ENCODE peak calls at places on chromosomes 7 and 10, in ten cellular contexts. P, M, I, N, A, Y, X, R, D and L are unnamed samples.

GRCh38 chr10:24826022-24826421 is 102.3 kb upstream of the ARHGAP21 start:
- DNase-seq in A (no peak), Y (no peak), D (no peak), R (no peak), X (peak), M (peak), I (no peak), N (peak), P (no peak), L (no peak)

GRCh38 chr10:30374353-30374752 is 25.3 kb upstream of the MTPAP start:
- DNase-seq in Y (no peak), R (no peak), P (no peak), A (peak), I (no peak), X (no peak), D (no peak), N (no peak), M (no peak), L (no peak)

GRCh38 chr10:22620929-22621328 is 93.4 kb downstream of the PIP4K2A start:
- DNase-seq in M (no peak), I (no peak), N (no peak), X (no peak), Y (no peak), R (no peak), P (no peak), D (no peak), A (no peak), L (no peak)

GRCh38 chr10:129344506-129344905 is 122.5 kb upstream of the MGMT start:
- DNase-seq in P (no peak), R (no peak), A (no peak), I (no peak), D (no peak), X (no peak), Y (no peak), N (no peak), M (no peak), L (no peak)

GRCh38 chr10:108250954-108251620 is 1086.6 kb upstream of the SORCS1 start:
- DNase-seq in R (no peak), I (no peak), N (peak), D (no peak), M (no peak), X (no peak), Y (no peak), A (no peak), P (no peak), L (no peak)

GRCh38 chr10:92573798-92574544 is at the start of gene IDE:
- DNase-seq in N (peak), M (peak), P (peak), Y (peak), R (peak), D (peak), A (peak), I (peak), X (no peak), L (no peak)

GRCh38 chr7:7175075-7175695 is 7.2 kb upstream of the C1GALT1 start:
- DNase-seq in P (no peak), X (no peak), Y (no peak), A (no peak), N (no peak), I (no peak), R (no peak), D (no peak), M (no peak), L (no peak)

GRCh38 chr7:157013101-157013500 is 2.6 kb upstream of the MNX1 start:
- DNase-seq in Y (no peak), X (no peak), N (no peak), D (no peak), P (no peak), A (no peak), M (no peak), I (no peak), R (no peak), L (no peak)

GRCh38 chr10:100882681-100883321 is 30.0 kb upstream of the SLF2 start:
- DNase-seq in P (no peak), Y (peak), N (no peak), I (no peak), D (no peak), M (peak), X (no peak), A (no peak), R (no peak), L (peak)

GRCh38 chr10:412109-412508 is 276.9 kb downstream of the ZMYND11 start:
- DNase-seq in D (no peak), R (no peak), M (no peak), N (no peak), A (no peak), P (no peak), X (no peak), Y (no peak), I (no peak), L (no peak)

GRCh38 chr10:93760490-93760889 is 2.8 kb downstream of the LGI1 start:
- DNase-seq in X (no peak), Y (no peak), D (no peak), R (no peak), P (no peak), I (no peak), A (no peak), N (no peak), M (no peak), L (no peak)

GRCh38 chr10:126203746-126204145 is 184.5 kb downstream of the ADAM12 start:
- DNase-seq in Y (no peak), D (no peak), X (no peak), I (no peak), R (no peak), A (no peak), P (peak), M (no peak), N (no peak), L (no peak)

GRCh38 chr10:94062611-94063010 is 68.9 kb downstream of the PLCE1 start:
- DNase-seq in M (no peak), P (no peak), R (no peak), A (no peak), Y (no peak), I (no peak), X (no peak), N (no peak), D (no peak), L (no peak)

GRCh38 chr10:14779053-14779649 is 4.5 kb upstream of the FAM107B start:
- DNase-seq in R (no peak), D (no peak), P (no peak), Y (no peak), X (no peak), A (no peak), M (peak), I (no peak), N (no peak), L (no peak)

GRCh38 chr10:97319671-97320479 is 804 bp downstream of the FRAT1 start:
- DNase-seq in D (peak), I (peak), A (peak), X (no peak), R (peak), P (no peak), N (no peak), Y (no peak), M (no peak), L (no peak)

GRCh38 chr7:149266451-149266850 is 4.5 kb downstream of the ZNF783 start:
- DNase-seq in R (no peak), M (no peak), P (no peak), Y (no peak), I (no peak), X (no peak), D (no peak), N (no peak), A (peak), L (no peak)

GRCh38 chr10:1394155-1394912 is 338.1 kb downstream of the WDR37 start:
- DNase-seq in P (no peak), M (no peak), D (no peak), I (no peak), N (no peak), X (no peak), R (no peak), Y (no peak), A (no peak), L (no peak)

GRCh38 chr7:109844362-109844761 is 1246.6 kb upstream of the LRRN3 start:
- DNase-seq in A (no peak), N (no peak), M (no peak), D (no peak), Y (no peak), R (no peak), P (no peak), I (no peak), X (no peak), L (peak)

GRCh38 chr10:7789390-7789789 is 1.4 kb downstream of the ATP5F1C start:
- DNase-seq in N (no peak), D (no peak), R (no peak), Y (no peak), X (no peak), M (no peak), A (no peak), I (no peak), P (no peak), L (no peak)

GRCh38 chr7:111076205-111076604 is 14.7 kb upstream of the LRRN3 start:
- DNase-seq in P (no peak), X (no peak), I (no peak), R (no peak), M (no peak), N (no peak), Y (no peak), D (no peak), A (no peak), L (no peak)

GRCh38 chr10:72295330-72295910 is 21.7 kb downstream of the DDIT4 start:
- DNase-seq in A (no peak), N (no peak), P (no peak), R (no peak), Y (no peak), X (no peak), D (no peak), I (no peak), M (no peak), L (no peak)

GRCh38 chr7:27174077-27175004 is at the start of gene HOXA10:
- DNase-seq in R (no peak), P (peak), M (no peak), D (no peak), I (no peak), A (peak), X (no peak), N (no peak), Y (peak), L (no peak)

GRCh38 chr10:60480865-60481563 is 91.3 kb upstream of the ANK3 start:
- DNase-seq in I (no peak), X (peak), P (no peak), A (no peak), M (peak), D (no peak), R (peak), Y (no peak), N (peak), L (peak)

GRCh38 chr7:115679976-115680375 is 350.6 kb downstream of the TFEC start:
- DNase-seq in M (no peak), P (no peak), R (no peak), N (no peak), D (no peak), Y (no peak), I (no peak), X (no peak), A (no peak), L (no peak)

GRCh38 chr7:85019778-85020177 is 167.1 kb downstream of the SEMA3D start:
- DNase-seq in P (no peak), X (no peak), N (no peak), Y (no peak), A (no peak), R (no peak), M (no peak), D (no peak), I (no peak), L (no peak)

GRCh38 chr10:79345241-79346011 is 1.8 kb upstream of the PPIF start:
- DNase-seq in D (no peak), P (no peak), M (no peak), Y (no peak), X (no peak), N (no peak), A (no peak), I (no peak), R (no peak), L (no peak)

GRCh38 chr10:79346012-79346340 is 1.3 kb upstream of the PPIF start:
- DNase-seq in X (no peak), A (no peak), I (no peak), D (no peak), R (no peak), P (no peak), Y (no peak), N (no peak), M (no peak), L (no peak)

GRCh38 chr10:79347226-79347893 is at the start of gene PPIF:
- DNase-seq in M (peak), Y (peak), X (peak), P (peak), A (peak), R (peak), N (no peak), D (peak), I (peak), L (peak)

GRCh38 chr10:79347894-79348639 is 798 bp downstream of the PPIF start:
- DNase-seq in D (peak), I (peak), R (peak), M (peak), Y (peak), N (no peak), P (peak), A (peak), X (no peak), L (no peak)

GRCh38 chr10:79346388-79347225 is 662 bp upstream of the PPIF start:
- DNase-seq in Y (no peak), R (no peak), P (no peak), X (no peak), A (peak), M (no peak), I (no peak), D (no peak), N (no peak), L (no peak)
- H3K4me3 ChIP-seq in Y (peak), R (no peak), P (no peak), X (peak), A (no peak), M (no peak), I (peak), D (peak), N (no peak), L (peak)

DNA sequence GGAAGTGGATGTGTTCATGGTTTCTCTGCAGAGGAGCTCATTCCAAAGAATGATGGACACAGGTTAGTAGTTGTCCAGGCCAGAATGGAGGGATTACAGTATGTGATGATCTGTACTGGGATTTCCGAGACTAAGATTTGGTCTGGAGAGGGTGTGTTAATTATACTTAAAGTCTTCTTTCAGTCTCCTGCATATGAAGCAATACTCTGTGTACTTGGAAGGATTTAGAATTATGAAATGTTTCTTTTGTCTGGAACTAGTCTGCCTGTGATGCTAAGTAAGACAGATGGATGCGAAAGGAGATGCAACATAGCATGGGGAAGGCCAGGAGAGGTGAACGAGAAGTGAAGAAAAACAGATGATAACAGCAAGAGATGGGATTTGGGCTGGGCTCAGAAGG is 305.1 kb upstream of the LYZL1 start:
- DNase-seq in P (no peak), X (no peak), A (no peak), Y (no peak), I (no peak), D (no peak), N (no peak), R (no peak), M (no peak), L (peak)
- H3K4me3 ChIP-seq in P (no peak), X (no peak), A (no peak), Y (no peak), I (no peak), D (no peak), N (no peak), R (no peak), M (no peak), L (no peak)

GRCh38 chr10:43866712-43867111 is 218.0 kb upstream of the ZNF32 start:
- DNase-seq in I (no peak), D (no peak), N (no peak), A (no peak), Y (no peak), M (no peak), R (no peak), P (no peak), X (no peak), L (no peak)
- H3K4me3 ChIP-seq in I (no peak), D (no peak), N (no peak), A (no peak), Y (no peak), M (no peak), R (no peak), P (no peak), X (no peak), L (no peak)

DNA sequence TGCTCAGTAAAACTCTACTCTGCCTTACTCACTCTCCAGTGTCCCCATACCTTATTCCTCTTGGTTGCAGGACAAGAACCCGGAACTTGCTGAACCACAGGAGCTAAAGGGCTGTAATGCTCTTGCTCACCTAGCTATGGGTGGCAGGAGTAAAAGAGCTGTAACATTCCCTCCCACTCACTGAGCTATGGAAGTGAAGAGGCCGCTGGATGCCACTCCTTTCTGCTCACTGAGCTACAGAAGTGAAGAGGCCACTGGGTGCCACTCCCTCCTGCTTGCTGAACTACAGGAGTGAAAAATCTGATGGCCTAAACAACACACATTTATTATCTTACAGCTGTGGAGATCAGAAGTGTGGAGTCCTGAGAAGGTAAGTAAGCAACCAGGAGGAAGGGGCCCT is 17.5 kb downstream of the MRPS24 start:
- DNase-seq in A (no peak), P (no peak), D (no peak), M (no peak), X (no peak), I (no peak), R (no peak), N (no peak), Y (no peak), L (no peak)
- H3K4me3 ChIP-seq in A (no peak), P (no peak), D (no peak), M (no peak), X (no peak), I (no peak), R (no peak), N (no peak), Y (no peak), L (no peak)

GRCh38 chr7:136293272-136293671 is 316.1 kb upstream of the MTPN start:
- DNase-seq in M (no peak), P (no peak), I (no peak), N (no peak), X (no peak), A (no peak), R (no peak), D (no peak), Y (no peak), L (no peak)
- H3K4me3 ChIP-seq in M (no peak), P (no peak), I (no peak), N (no peak), X (no peak), A (no peak), R (no peak), D (no peak), Y (no peak), L (no peak)

DNA sequence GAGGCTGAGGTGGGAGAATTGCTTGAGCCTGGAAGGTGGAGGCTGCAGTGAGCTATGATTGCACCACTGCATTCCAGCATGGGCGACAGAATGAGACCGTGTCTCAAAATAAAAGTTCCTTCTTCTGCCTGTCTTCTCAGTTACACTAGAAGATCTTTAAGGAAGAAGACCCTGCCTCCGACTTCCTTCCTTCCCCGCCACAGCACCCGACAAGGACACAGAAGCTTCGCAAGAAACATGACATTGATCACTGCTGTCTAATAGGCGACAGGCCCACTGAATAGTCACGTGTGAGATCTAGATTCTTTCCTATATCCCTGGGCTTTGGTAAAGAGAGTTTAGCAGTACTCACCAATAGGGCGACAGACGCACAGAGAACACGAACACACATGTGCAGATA is 118.2 kb downstream of the PRPF18 start:
- DNase-seq in R (no peak), D (no peak), M (no peak), Y (no peak), N (no peak), P (no peak), A (no peak), I (no peak), X (no peak), L (no peak)
- H3K4me3 ChIP-seq in R (peak), D (no peak), M (peak), Y (peak), N (peak), P (no peak), A (no peak), I (no peak), X (peak), L (no peak)

GRCh38 chr10:80538481-80539185 is 931 bp downstream of the SH2D4B start:
- DNase-seq in Y (no peak), D (no peak), R (peak), N (no peak), M (no peak), X (no peak), P (no peak), A (peak), I (no peak), L (no peak)

GRCh38 chr10:80537705-80538480 is at the start of gene SH2D4B:
- DNase-seq in N (no peak), D (no peak), I (no peak), M (no peak), R (no peak), A (peak), P (no peak), Y (no peak), X (no peak), L (no peak)

GRCh38 chr10:80536361-80536835 is 1.3 kb upstream of the SH2D4B start:
- DNase-seq in I (no peak), X (no peak), N (no peak), Y (peak), P (no peak), A (no peak), D (no peak), M (no peak), R (no peak), L (no peak)

GRCh38 chr10:80535671-80536360 is 1.9 kb upstream of the SH2D4B start:
- DNase-seq in N (no peak), P (no peak), Y (peak), X (no peak), M (no peak), D (peak), I (peak), R (peak), A (peak), L (no peak)

GRCh38 chr10:80537086-80537704 is 507 bp upstream of the SH2D4B start:
- DNase-seq in M (no peak), D (no peak), R (no peak), A (no peak), I (no peak), P (no peak), X (no peak), N (no peak), Y (no peak), L (no peak)
- H3K4me3 ChIP-seq in M (no peak), D (no peak), R (no peak), A (no peak), I (no peak), P (no peak), X (no peak), N (no peak), Y (no peak), L (no peak)

DNA sequence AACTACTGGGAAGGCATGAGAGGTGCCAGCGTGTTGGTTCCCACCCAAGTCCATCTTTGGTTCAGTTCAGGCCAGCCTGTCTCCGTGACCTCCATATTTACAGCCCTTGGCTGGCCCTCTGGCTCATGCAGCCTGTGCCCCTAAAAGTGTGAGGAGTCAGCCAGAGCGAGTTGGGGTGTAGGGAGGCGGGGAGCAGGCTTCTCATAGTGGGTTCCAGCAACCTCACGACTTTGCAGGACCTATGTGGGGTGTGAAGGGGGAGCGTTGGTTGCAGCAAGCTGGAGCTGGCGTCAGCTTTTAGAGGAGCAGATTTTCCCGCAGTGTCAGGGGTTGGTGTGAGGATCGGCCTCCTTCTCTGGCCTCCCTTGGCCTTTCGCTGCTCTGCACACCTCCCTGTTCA is 9.8 kb downstream of the TSPAN14 start:
- DNase-seq in R (no peak), N (no peak), X (no peak), D (no peak), A (peak), M (no peak), Y (no peak), I (no peak), P (no peak), L (no peak)
- H3K4me3 ChIP-seq in R (no peak), N (no peak), X (no peak), D (peak), A (no peak), M (no peak), Y (no peak), I (peak), P (no peak), L (no peak)

GRCh38 chr7:41693150-41693997 is 9.5 kb downstream of the INHBA start:
- DNase-seq in P (no peak), R (no peak), A (no peak), X (no peak), D (no peak), N (no peak), Y (no peak), M (no peak), I (no peak), L (no peak)
- H3K4me3 ChIP-seq in P (peak), R (no peak), A (no peak), X (no peak), D (no peak), N (no peak), Y (no peak), M (no peak), I (no peak), L (no peak)